ENCODE peak calls at places on chromosomes 13 and 19, in five cellular contexts. One of them, this sample, is unnamed.

GRCh38 chr13:41008349-41008980 is 10.7 kb downstream of the ELF1 start:
- DNase-seq in HCT116: no peak
- DNase-seq in GM23248: peak
- DNase-seq in OCI-LY7: no peak
- DNase-seq in SK-N-SH: no peak
- DNase-seq in this sample: no peak

GRCh38 chr19:52963229-52963760 is 614 bp upstream of the ZNF816 start:
- DNase-seq in SK-N-SH: peak
- DNase-seq in GM23248: no peak
- DNase-seq in HCT116: no peak
- DNase-seq in OCI-LY7: no peak
- DNase-seq in this sample: peak

GRCh38 chr13:72194531-72194930 is 327.5 kb upstream of the DACH1 start:
- DNase-seq in SK-N-SH: no peak
- DNase-seq in OCI-LY7: no peak
- DNase-seq in GM23248: no peak
- DNase-seq in HCT116: no peak
- DNase-seq in this sample: no peak

GRCh38 chr13:60120617-60121016 is 43.1 kb downstream of the DIAPH3 start:
- DNase-seq in GM23248: no peak
- DNase-seq in SK-N-SH: no peak
- DNase-seq in HCT116: no peak
- DNase-seq in OCI-LY7: no peak
- DNase-seq in this sample: no peak

GRCh38 chr13:26253262-26253786 is 605 bp upstream of the CDK8 start:
- DNase-seq in SK-N-SH: no peak
- DNase-seq in OCI-LY7: no peak
- DNase-seq in HCT116: no peak
- DNase-seq in GM23248: no peak
- DNase-seq in this sample: no peak

GRCh38 chr13:38814331-38814730 is 127.5 kb downstream of the FREM2 start:
- DNase-seq in OCI-LY7: no peak
- DNase-seq in HCT116: no peak
- DNase-seq in SK-N-SH: no peak
- DNase-seq in GM23248: no peak
- DNase-seq in this sample: no peak

GRCh38 chr19:5484398-5485285 is 29.4 kb downstream of the ZNRF4 start:
- DNase-seq in GM23248: peak
- DNase-seq in OCI-LY7: no peak
- DNase-seq in SK-N-SH: peak
- DNase-seq in HCT116: no peak
- DNase-seq in this sample: peak

GRCh38 chr19:5997371-5997770 is 19.4 kb upstream of the RANBP3 start:
- DNase-seq in GM23248: no peak
- DNase-seq in OCI-LY7: no peak
- DNase-seq in HCT116: no peak
- DNase-seq in SK-N-SH: no peak
- DNase-seq in this sample: peak

GRCh38 chr13:106378263-106378662 is 157.2 kb downstream of the EFNB2 start:
- DNase-seq in OCI-LY7: no peak
- DNase-seq in GM23248: no peak
- DNase-seq in SK-N-SH: no peak
- DNase-seq in HCT116: no peak
- DNase-seq in this sample: no peak

GRCh38 chr19:34041922-34042521 is 130.3 kb upstream of the LSM14A start:
- DNase-seq in GM23248: peak
- DNase-seq in OCI-LY7: peak
- DNase-seq in SK-N-SH: peak
- DNase-seq in HCT116: peak
- DNase-seq in this sample: peak

GRCh38 chr13:40613192-40613818 is 53.1 kb downstream of the FOXO1 start:
- DNase-seq in HCT116: no peak
- DNase-seq in SK-N-SH: no peak
- DNase-seq in GM23248: no peak
- DNase-seq in OCI-LY7: peak
- DNase-seq in this sample: no peak

GRCh38 chr13:79966502-79966901 is 374.4 kb downstream of the SPRY2 start:
- DNase-seq in GM23248: peak
- DNase-seq in SK-N-SH: no peak
- DNase-seq in OCI-LY7: no peak
- DNase-seq in HCT116: no peak
- DNase-seq in this sample: no peak

GRCh38 chr13:113586661-113587479 is 2.3 kb downstream of the TFDP1 start:
- DNase-seq in GM23248: no peak
- DNase-seq in SK-N-SH: no peak
- DNase-seq in HCT116: no peak
- DNase-seq in OCI-LY7: no peak
- DNase-seq in this sample: no peak

GRCh38 chr13:35392768-35393167 is 83.7 kb downstream of the MAB21L1 start:
- DNase-seq in OCI-LY7: no peak
- DNase-seq in HCT116: no peak
- DNase-seq in SK-N-SH: no peak
- DNase-seq in GM23248: no peak
- DNase-seq in this sample: no peak

GRCh38 chr19:50790898-50791562 is 815 bp downstream of the ACP4 start:
- DNase-seq in GM23248: no peak
- DNase-seq in OCI-LY7: no peak
- DNase-seq in SK-N-SH: no peak
- DNase-seq in HCT116: no peak
- DNase-seq in this sample: no peak

GRCh38 chr13:49625392-49626137 is 2.7 kb upstream of the ARL11 start:
- DNase-seq in SK-N-SH: no peak
- DNase-seq in HCT116: no peak
- DNase-seq in OCI-LY7: no peak
- DNase-seq in GM23248: no peak
- DNase-seq in this sample: no peak

GRCh38 chr13:50910483-50910805 is 853 bp downstream of the RNASEH2B start:
- DNase-seq in OCI-LY7: peak
- DNase-seq in SK-N-SH: peak
- DNase-seq in HCT116: peak
- DNase-seq in GM23248: peak
- DNase-seq in this sample: peak

GRCh38 chr13:50131998-50132936 is 117.0 kb downstream of the KCNRG start:
- DNase-seq in GM23248: no peak
- DNase-seq in HCT116: no peak
- DNase-seq in SK-N-SH: no peak
- DNase-seq in OCI-LY7: no peak
- DNase-seq in this sample: peak

GRCh38 chr19:29660835-29661234 is 4.4 kb upstream of the PLEKHF1 start:
- DNase-seq in SK-N-SH: no peak
- DNase-seq in GM23248: peak
- DNase-seq in OCI-LY7: no peak
- DNase-seq in HCT116: no peak
- DNase-seq in this sample: no peak

GRCh38 chr19:34357431-34357830 is 7.6 kb upstream of the GPI start:
- DNase-seq in GM23248: no peak
- DNase-seq in SK-N-SH: no peak
- DNase-seq in OCI-LY7: no peak
- DNase-seq in HCT116: no peak
- DNase-seq in this sample: no peak

GRCh38 chr19:19659646-19660245 is 3.7 kb downstream of the ATP13A1 start:
- DNase-seq in HCT116: no peak
- DNase-seq in GM23248: no peak
- DNase-seq in OCI-LY7: no peak
- DNase-seq in SK-N-SH: no peak
- DNase-seq in this sample: no peak

GRCh38 chr13:113742000-113742441 is 17.0 kb upstream of the TMEM255B start:
- DNase-seq in OCI-LY7: no peak
- DNase-seq in SK-N-SH: peak
- DNase-seq in HCT116: peak
- DNase-seq in GM23248: peak
- DNase-seq in this sample: peak

GRCh38 chr13:109778102-109778542 is 8.3 kb downstream of the IRS2 start:
- DNase-seq in OCI-LY7: no peak
- DNase-seq in SK-N-SH: no peak
- DNase-seq in GM23248: peak
- DNase-seq in HCT116: no peak
- DNase-seq in this sample: peak

GRCh38 chr19:55712804-55713631 is 25.2 kb downstream of the NLRP9 start:
- DNase-seq in GM23248: no peak
- DNase-seq in HCT116: no peak
- DNase-seq in OCI-LY7: no peak
- DNase-seq in SK-N-SH: no peak
- DNase-seq in this sample: no peak

GRCh38 chr13:52851153-52851962 is 2.9 kb upstream of the PCDH8 start:
- DNase-seq in OCI-LY7: no peak
- DNase-seq in HCT116: no peak
- DNase-seq in GM23248: peak
- DNase-seq in SK-N-SH: peak
- DNase-seq in this sample: peak

GRCh38 chr13:71873418-71874276 is 6.6 kb upstream of the DACH1 start:
- DNase-seq in SK-N-SH: no peak
- DNase-seq in OCI-LY7: no peak
- DNase-seq in HCT116: no peak
- DNase-seq in GM23248: no peak
- DNase-seq in this sample: no peak

GRCh38 chr13:99894835-99895427 is 76.6 kb downstream of the ZIC5 start:
- DNase-seq in SK-N-SH: peak
- DNase-seq in GM23248: peak
- DNase-seq in HCT116: no peak
- DNase-seq in OCI-LY7: no peak
- DNase-seq in this sample: peak

GRCh38 chr19:1084024-1084868 is 10.9 kb downstream of the POLR2E start:
- DNase-seq in HCT116: no peak
- DNase-seq in OCI-LY7: no peak
- DNase-seq in SK-N-SH: no peak
- DNase-seq in GM23248: no peak
- DNase-seq in this sample: no peak

GRCh38 chr13:67192751-67193150 is 37.4 kb downstream of the PCDH9 start:
- DNase-seq in GM23248: no peak
- DNase-seq in OCI-LY7: no peak
- DNase-seq in HCT116: no peak
- DNase-seq in SK-N-SH: no peak
- DNase-seq in this sample: no peak

GRCh38 chr19:40348961-40349507 is 539 bp downstream of the PLD3 start:
- DNase-seq in OCI-LY7: peak
- DNase-seq in HCT116: peak
- DNase-seq in GM23248: peak
- DNase-seq in SK-N-SH: peak
- DNase-seq in this sample: peak

GRCh38 chr19:6821639-6822310 is 49.3 kb downstream of the VAV1 start:
- DNase-seq in GM23248: no peak
- DNase-seq in OCI-LY7: no peak
- DNase-seq in SK-N-SH: no peak
- DNase-seq in HCT116: no peak
- DNase-seq in this sample: no peak

GRCh38 chr19:46271488-46272197 is 25.2 kb upstream of the HIF3A start:
- DNase-seq in HCT116: no peak
- DNase-seq in GM23248: peak
- DNase-seq in SK-N-SH: no peak
- DNase-seq in OCI-LY7: no peak
- DNase-seq in this sample: no peak

GRCh38 chr13:26017932-26018690 is 33.7 kb downstream of the SHISA2 start:
- DNase-seq in OCI-LY7: no peak
- DNase-seq in SK-N-SH: no peak
- DNase-seq in GM23248: peak
- DNase-seq in HCT116: no peak
- DNase-seq in this sample: no peak

GRCh38 chr19:41500443-41500842 is 57.5 kb downstream of the ERICH4 start:
- DNase-seq in OCI-LY7: no peak
- DNase-seq in SK-N-SH: no peak
- DNase-seq in GM23248: no peak
- DNase-seq in HCT116: no peak
- DNase-seq in this sample: no peak
- H3K4me3 ChIP-seq in OCI-LY7: no peak
- H3K4me3 ChIP-seq in SK-N-SH: no peak
- H3K4me3 ChIP-seq in GM23248: no peak
- H3K4me3 ChIP-seq in HCT116: peak
- H3K4me3 ChIP-seq in this sample: no peak

DNA sequence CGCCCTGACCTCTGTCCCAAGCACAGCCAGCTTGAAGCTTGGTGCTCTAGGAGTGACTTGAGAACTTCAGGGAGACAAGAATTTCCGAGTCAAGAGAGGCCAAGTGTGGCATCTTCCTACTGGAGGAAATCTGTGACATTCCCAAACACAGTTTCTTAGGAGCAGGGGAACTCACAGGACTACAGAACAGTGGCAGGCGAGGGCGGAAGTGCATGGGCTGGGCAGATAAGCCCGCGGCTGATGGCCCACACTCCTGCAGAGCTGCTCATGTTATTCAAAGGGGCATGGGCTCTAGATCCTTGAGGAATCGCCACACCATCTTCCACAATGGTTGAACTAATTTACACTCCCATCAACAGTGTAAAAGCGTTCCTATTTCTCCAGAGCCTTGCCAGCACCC is 168.8 kb downstream of the KATNAL1 start:
- DNase-seq in HCT116: no peak
- DNase-seq in GM23248: no peak
- DNase-seq in SK-N-SH: no peak
- DNase-seq in OCI-LY7: no peak
- DNase-seq in this sample: no peak
- TF ChIP-seq EZH2phosphoT487 in HCT116: no peak
- TF ChIP-seq EZH2phosphoT487 in GM23248: no peak
- TF ChIP-seq EZH2phosphoT487 in SK-N-SH: no peak
- TF ChIP-seq EZH2phosphoT487 in OCI-LY7: no peak
- TF ChIP-seq EZH2phosphoT487 in this sample: no peak

DNA sequence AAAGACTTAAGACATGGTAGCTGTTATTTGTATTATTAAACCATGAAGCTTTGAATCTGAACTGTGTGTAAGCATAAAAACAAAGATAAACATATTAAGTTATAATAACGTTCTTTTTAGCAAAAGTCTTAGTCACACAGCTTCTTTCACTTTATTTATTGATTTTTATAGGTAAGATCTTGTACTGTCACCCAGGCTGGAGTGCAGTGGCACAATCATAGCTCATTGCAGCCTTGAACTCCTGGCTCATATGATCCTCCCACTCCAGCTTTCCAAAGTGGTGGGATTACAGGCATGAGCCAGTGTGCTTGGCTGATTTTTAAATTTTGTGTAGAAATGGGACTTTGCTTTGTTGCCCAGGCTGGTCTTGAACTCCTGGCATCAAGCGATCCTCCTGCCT is 13.4 kb downstream of the FARP1 start:
- DNase-seq in OCI-LY7: no peak
- DNase-seq in GM23248: no peak
- DNase-seq in SK-N-SH: no peak
- DNase-seq in HCT116: no peak
- DNase-seq in this sample: no peak
- H3K27ac ChIP-seq in OCI-LY7: no peak
- H3K27ac ChIP-seq in GM23248: no peak
- H3K27ac ChIP-seq in SK-N-SH: no peak
- H3K27ac ChIP-seq in HCT116: no peak
- H3K27ac ChIP-seq in this sample: no peak

DNA sequence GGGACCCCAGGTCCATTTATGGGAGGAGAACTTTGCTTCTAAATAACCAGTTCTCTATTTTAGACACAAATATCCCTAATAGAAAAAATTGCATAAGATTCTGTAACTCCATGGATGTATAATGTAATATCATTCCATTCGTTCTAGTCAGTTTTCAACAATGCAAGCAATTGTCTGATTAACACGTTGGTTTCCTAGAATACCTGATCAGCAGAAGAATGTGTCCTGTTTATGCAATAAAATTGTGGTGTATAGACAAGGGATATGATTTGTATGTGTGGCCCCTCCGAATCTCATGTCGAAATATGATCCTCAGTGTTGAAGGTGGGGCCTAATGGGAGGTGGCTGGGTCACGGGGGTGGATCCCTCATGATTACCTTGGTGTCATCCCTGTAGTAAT is 62.1 kb downstream of the RUBCNL start:
- DNase-seq in SK-N-SH: no peak
- DNase-seq in HCT116: no peak
- DNase-seq in GM23248: peak
- DNase-seq in OCI-LY7: no peak
- DNase-seq in this sample: no peak
- H3K4me3 ChIP-seq in SK-N-SH: no peak
- H3K4me3 ChIP-seq in HCT116: no peak
- H3K4me3 ChIP-seq in GM23248: no peak
- H3K4me3 ChIP-seq in OCI-LY7: no peak
- H3K4me3 ChIP-seq in this sample: no peak